ENCODE peak calls at places on chromosome 19, in five cellular contexts. U is CD8-positive, alpha-beta T cell; B is stomach; P is neural crest cell; D is ovary. E is an unnamed sample.

GRCh38 chr19:20078696-20079095 is 896 bp downstream of the ZNF90 start:
- DNase-seq in P (peak), D (peak), U (no peak), B (no peak), E (peak)

GRCh38 chr19:20558011-20558410 is 7.6 kb downstream of the ZNF737 start:
- DNase-seq in P (no peak), D (no peak), B (no peak), U (no peak), E (peak)

GRCh38 chr19:13024126-13024957 is 29.1 kb downstream of the NFIX start:
- DNase-seq in P (no peak), U (no peak), D (no peak), B (no peak), E (no peak)

GRCh38 chr19:45497791-45498190 is 452 bp upstream of the PPM1N start:
- DNase-seq in P (no peak), B (no peak), U (no peak), D (no peak), E (no peak)

GRCh38 chr19:55437410-55437809 is 5.7 kb downstream of the SHISA7 start:
- DNase-seq in D (no peak), U (no peak), P (peak), B (peak), E (peak)

GRCh38 chr19:6970478-6970877 is 50.8 kb downstream of the MBD3L2B start:
- DNase-seq in B (no peak), P (no peak), U (no peak), D (no peak), E (no peak)

GRCh38 chr19:33988601-33989000 is 183.7 kb upstream of the LSM14A start:
- DNase-seq in P (no peak), B (no peak), U (no peak), D (no peak), E (no peak)

GRCh38 chr19:18266863-18267686 is 7.2 kb downstream of the IQCN start:
- DNase-seq in U (no peak), P (no peak), B (no peak), D (peak), E (no peak)

GRCh38 chr19:34134190-34135032 is 37.9 kb upstream of the LSM14A start:
- DNase-seq in D (peak), U (peak), B (peak), P (peak), E (peak)

GRCh38 chr19:19137556-19138109 is 645 bp downstream of the TMEM161A start:
- DNase-seq in P (no peak), B (no peak), D (peak), U (no peak), E (no peak)

GRCh38 chr19:46296722-46297431 is at the start of gene HIF3A:
- DNase-seq in D (peak), B (peak), P (peak), U (no peak), E (peak)

GRCh38 chr19:7888145-7888825 is at the start of gene LRRC8E:
- DNase-seq in U (no peak), P (peak), D (no peak), B (peak), E (peak)

GRCh38 chr19:53867225-53868090 is at the start of gene MYADM:
- DNase-seq in D (peak), U (peak), B (peak), P (peak), E (peak)

GRCh38 chr19:9847087-9847671 is 12.1 kb downstream of the PIN1 start:
- DNase-seq in D (peak), U (peak), P (peak), B (peak), E (peak)

GRCh38 chr19:11234486-11235075 is 4.8 kb upstream of the ANGPTL8 start:
- DNase-seq in D (no peak), P (no peak), B (no peak), U (no peak), E (no peak)

GRCh38 chr19:17576758-17577532 is 21.5 kb downstream of the COLGALT1 start:
- DNase-seq in P (peak), D (peak), B (no peak), U (no peak), E (no peak)

GRCh38 chr19:30371960-30372824 is at the start of gene ZNF536:
- DNase-seq in B (peak), U (no peak), P (no peak), D (no peak), E (no peak)

GRCh38 chr19:47186337-47187022 is 44.5 kb downstream of the BBC3 start:
- DNase-seq in P (no peak), B (no peak), U (peak), D (no peak), E (no peak)

GRCh38 chr19:32324631-32325215 is 20.7 kb upstream of the ZNF507 start:
- DNase-seq in U (no peak), D (no peak), B (no peak), P (no peak), E (no peak)

GRCh38 chr19:1214862-1215731 is 9.5 kb downstream of the STK11 start:
- DNase-seq in U (peak), P (no peak), D (no peak), B (peak), E (no peak)

GRCh38 chr19:18014197-18014596 is 6.2 kb downstream of the ARRDC2 start:
- DNase-seq in U (peak), B (no peak), P (no peak), D (no peak), E (no peak)

GRCh38 chr19:46499692-46500091 is 4.0 kb upstream of the PNMA8B start:
- DNase-seq in D (no peak), U (no peak), P (no peak), B (no peak), E (no peak)

DNA sequence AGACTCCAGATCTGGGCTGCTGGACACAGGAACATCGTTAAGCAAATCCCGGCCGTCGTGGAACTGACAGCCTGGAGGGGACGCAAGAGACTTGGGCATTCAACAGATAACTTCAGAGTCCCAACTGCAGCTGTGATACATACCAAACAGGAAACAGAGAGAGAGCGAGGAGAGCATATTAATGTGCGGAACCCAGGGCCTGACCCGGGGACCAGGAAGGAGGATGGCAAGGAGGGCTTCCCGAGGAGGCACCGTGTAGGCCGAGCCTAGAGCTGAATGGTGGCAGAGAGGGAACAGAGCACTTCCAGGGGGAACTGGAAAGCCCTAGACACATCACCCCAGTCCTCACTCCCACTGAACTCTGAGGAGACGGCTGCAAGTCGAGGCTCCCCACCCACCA is 68.1 kb downstream of the SIPA1L3 start:
- DNase-seq in B (no peak), D (no peak), U (no peak), P (no peak), E (no peak)
- TF ChIP-seq CTCF in B (no peak), D (no peak), U (no peak), P (no peak), E (no peak)

GRCh38 chr19:58571575-58571947 is 1.6 kb downstream of the MZF1 start:
- DNase-seq in P (no peak), U (peak), B (no peak), D (peak), E (no peak)

GRCh38 chr19:58575183-58576041 is 2.3 kb upstream of the MZF1 start:
- DNase-seq in D (peak), P (peak), B (peak), U (peak), E (peak)

GRCh38 chr19:58572818-58573657 is at the start of gene MZF1:
- DNase-seq in D (peak), P (peak), U (peak), B (peak), E (peak)

GRCh38 chr19:58572026-58572817 is 913 bp downstream of the MZF1 start:
- DNase-seq in U (no peak), D (no peak), P (no peak), B (no peak), E (no peak)

GRCh38 chr19:58573658-58574164 is 576 bp upstream of the MZF1 start:
- DNase-seq in U (no peak), B (no peak), P (no peak), D (no peak), E (no peak)
- TF ChIP-seq CTCF in U (no peak), B (no peak), P (no peak), D (no peak), E (no peak)

DNA sequence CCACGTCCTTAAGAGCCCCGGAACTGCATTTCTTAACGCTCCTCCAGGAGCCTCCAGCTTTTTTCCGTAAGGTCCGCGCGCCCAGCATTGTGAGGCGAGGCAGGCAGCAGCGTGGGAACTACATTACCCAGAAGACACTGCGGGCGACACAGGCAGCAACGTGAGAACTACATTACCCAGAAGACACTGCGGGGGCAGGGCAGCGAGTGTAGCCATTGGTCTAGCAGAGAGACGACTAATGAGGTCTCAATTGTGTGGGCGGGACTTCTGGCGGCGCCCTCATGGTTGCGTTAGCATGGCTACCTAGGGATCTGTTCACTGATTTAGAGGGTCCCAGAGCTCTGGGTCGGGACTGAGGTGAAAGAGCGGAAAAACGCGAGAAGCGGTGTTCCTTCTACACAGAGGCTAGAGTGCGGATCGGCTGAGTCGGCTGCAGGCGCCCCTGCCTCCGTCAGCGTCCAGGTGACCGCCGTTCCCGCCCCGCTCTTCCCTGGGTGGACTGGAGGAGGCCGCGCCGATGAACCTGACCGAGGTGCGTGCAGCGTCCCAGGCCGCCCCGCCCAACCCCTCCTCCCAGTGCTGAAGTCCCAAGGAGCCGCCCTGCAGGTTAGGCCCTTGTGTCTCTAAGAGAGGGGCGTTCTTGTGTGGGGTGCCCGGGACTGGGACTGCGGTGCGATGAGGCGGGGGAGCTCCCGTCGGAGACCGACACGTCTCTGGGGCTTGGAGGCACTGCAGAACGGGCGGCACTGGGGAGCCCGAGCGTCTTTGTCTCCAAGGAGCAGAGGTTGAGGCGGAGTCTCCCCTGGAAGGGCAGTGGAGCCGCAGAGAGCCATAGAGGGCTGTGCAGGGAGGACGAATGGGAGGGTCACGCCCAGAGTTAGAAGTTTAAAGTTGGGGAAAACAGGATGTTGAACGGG is at the start of gene ZNF749:
- DNase-seq in U (peak), D (peak), P (peak), B (peak), E (peak)
- TF ChIP-seq CTCF in U (no peak), D (no peak), P (no peak), B (no peak), E (no peak)

GRCh38 chr19:2523630-2524311 is 47.8 kb downstream of the GADD45B start:
- DNase-seq in U (no peak), D (no peak), B (no peak), P (no peak), E (no peak)
- TF ChIP-seq CTCF in U (no peak), D (no peak), B (no peak), P (peak), E (no peak)

GRCh38 chr19:49780861-49781260 is 14.1 kb downstream of the AP2A1 start:
- DNase-seq in U (no peak), B (no peak), D (no peak), P (no peak), E (no peak)

GRCh38 chr19:49779731-49780578 is 13.2 kb downstream of the AP2A1 start:
- DNase-seq in B (no peak), U (no peak), P (no peak), D (no peak), E (no peak)

GRCh38 chr19:49776371-49776764 is 9.6 kb downstream of the AP2A1 start:
- DNase-seq in P (no peak), B (no peak), D (no peak), U (no peak), E (no peak)

GRCh38 chr19:49782515-49782914 is 15.7 kb downstream of the AP2A1 start:
- DNase-seq in D (no peak), P (no peak), U (no peak), B (no peak), E (no peak)

GRCh38 chr19:49781394-49781793 is 14.6 kb downstream of the AP2A1 start:
- DNase-seq in U (no peak), B (no peak), P (no peak), D (no peak), E (no peak)
- TF ChIP-seq CTCF in U (no peak), B (no peak), P (no peak), D (no peak), E (no peak)

E was measured in endothelial cell.